ENCODE peak calls at places on chromosomes 2 and 18, in ten cellular contexts. One of them, this sample, is unnamed. For H3K27me3 and H3K9me3, the result is how much of the 10 kb centered on the place peaks cover.

GRCh38 chr2:151029406-151030157 is 232.1 kb downstream of the RBM43 start:
- DNase-seq in sigmoid colon: no peak
- DNase-seq in CD4-positive, CD25-positive, alpha-beta regulatory T cell: no peak
- DNase-seq in heart left ventricle: no peak
- DNase-seq in body of pancreas: no peak
- DNase-seq in neural progenitor cell: no peak
- DNase-seq in stomach: no peak
- DNase-seq in upper lobe of left lung: no peak
- DNase-seq in lower lobe of right lung: no peak
- DNase-seq in RWPE2: no peak
- DNase-seq in this sample: no peak

GRCh38 chr2:61758991-61759390 is 94.9 kb downstream of the FAM161A start:
- DNase-seq in RWPE2: no peak
- DNase-seq in neural progenitor cell: no peak
- DNase-seq in body of pancreas: no peak
- DNase-seq in sigmoid colon: no peak
- DNase-seq in upper lobe of left lung: no peak
- DNase-seq in CD4-positive, CD25-positive, alpha-beta regulatory T cell: no peak
- DNase-seq in stomach: no peak
- DNase-seq in heart left ventricle: no peak
- DNase-seq in lower lobe of right lung: no peak
- DNase-seq in this sample: no peak

GRCh38 chr2:28665041-28665704 is 86.5 kb upstream of the PPP1CB start:
- DNase-seq in lower lobe of right lung: peak
- DNase-seq in stomach: peak
- DNase-seq in RWPE2: no peak
- DNase-seq in sigmoid colon: peak
- DNase-seq in upper lobe of left lung: peak
- DNase-seq in heart left ventricle: peak
- DNase-seq in body of pancreas: peak
- DNase-seq in CD4-positive, CD25-positive, alpha-beta regulatory T cell: no peak
- DNase-seq in neural progenitor cell: peak
- DNase-seq in this sample: no peak

GRCh38 chr2:196131384-196131861 is 40.0 kb downstream of the STK17B start:
- DNase-seq in RWPE2: no peak
- DNase-seq in sigmoid colon: no peak
- DNase-seq in heart left ventricle: peak
- DNase-seq in CD4-positive, CD25-positive, alpha-beta regulatory T cell: peak
- DNase-seq in upper lobe of left lung: no peak
- DNase-seq in lower lobe of right lung: peak
- DNase-seq in body of pancreas: no peak
- DNase-seq in stomach: peak
- DNase-seq in neural progenitor cell: peak
- DNase-seq in this sample: peak

GRCh38 chr18:50401888-50402287 is 27.0 kb downstream of the SKA1 start:
- DNase-seq in sigmoid colon: no peak
- DNase-seq in CD4-positive, CD25-positive, alpha-beta regulatory T cell: no peak
- DNase-seq in body of pancreas: peak
- DNase-seq in stomach: peak
- DNase-seq in heart left ventricle: peak
- DNase-seq in lower lobe of right lung: peak
- DNase-seq in RWPE2: peak
- DNase-seq in neural progenitor cell: peak
- DNase-seq in upper lobe of left lung: peak
- DNase-seq in this sample: no peak

GRCh38 chr2:208350610-208351009 is 56.0 kb upstream of the PTH2R start:
- DNase-seq in upper lobe of left lung: no peak
- DNase-seq in heart left ventricle: no peak
- DNase-seq in body of pancreas: no peak
- DNase-seq in RWPE2: no peak
- DNase-seq in sigmoid colon: no peak
- DNase-seq in lower lobe of right lung: no peak
- DNase-seq in neural progenitor cell: no peak
- DNase-seq in stomach: no peak
- DNase-seq in CD4-positive, CD25-positive, alpha-beta regulatory T cell: no peak
- DNase-seq in this sample: no peak

GRCh38 chr18:51021226-51021965 is 8.6 kb upstream of the SMAD4 start:
- DNase-seq in sigmoid colon: no peak
- DNase-seq in CD4-positive, CD25-positive, alpha-beta regulatory T cell: no peak
- DNase-seq in lower lobe of right lung: no peak
- DNase-seq in RWPE2: no peak
- DNase-seq in neural progenitor cell: no peak
- DNase-seq in body of pancreas: no peak
- DNase-seq in stomach: no peak
- DNase-seq in heart left ventricle: no peak
- DNase-seq in upper lobe of left lung: no peak
- DNase-seq in this sample: no peak

GRCh38 chr2:218322756-218323525 is 30.6 kb upstream of the TMBIM1 start:
- DNase-seq in sigmoid colon: peak
- DNase-seq in body of pancreas: peak
- DNase-seq in neural progenitor cell: peak
- DNase-seq in stomach: peak
- DNase-seq in lower lobe of right lung: peak
- DNase-seq in RWPE2: peak
- DNase-seq in CD4-positive, CD25-positive, alpha-beta regulatory T cell: peak
- DNase-seq in heart left ventricle: peak
- DNase-seq in upper lobe of left lung: peak
- DNase-seq in this sample: peak

GRCh38 chr2:238947920-238948710 is 100.2 kb downstream of the TWIST2 start:
- DNase-seq in body of pancreas: no peak
- DNase-seq in lower lobe of right lung: no peak
- DNase-seq in neural progenitor cell: no peak
- DNase-seq in heart left ventricle: peak
- DNase-seq in stomach: peak
- DNase-seq in upper lobe of left lung: no peak
- DNase-seq in RWPE2: no peak
- DNase-seq in CD4-positive, CD25-positive, alpha-beta regulatory T cell: no peak
- DNase-seq in sigmoid colon: peak
- DNase-seq in this sample: no peak

GRCh38 chr18:5779922-5780321 is 115.4 kb downstream of the TMEM200C start:
- DNase-seq in lower lobe of right lung: no peak
- DNase-seq in sigmoid colon: no peak
- DNase-seq in neural progenitor cell: no peak
- DNase-seq in body of pancreas: no peak
- DNase-seq in upper lobe of left lung: no peak
- DNase-seq in CD4-positive, CD25-positive, alpha-beta regulatory T cell: no peak
- DNase-seq in RWPE2: no peak
- DNase-seq in heart left ventricle: no peak
- DNase-seq in stomach: no peak
- DNase-seq in this sample: no peak

GRCh38 chr2:45329045-45329677 is 281.9 kb downstream of the SRBD1 start:
- DNase-seq in heart left ventricle: no peak
- DNase-seq in RWPE2: no peak
- DNase-seq in CD4-positive, CD25-positive, alpha-beta regulatory T cell: no peak
- DNase-seq in upper lobe of left lung: peak
- DNase-seq in body of pancreas: peak
- DNase-seq in sigmoid colon: no peak
- DNase-seq in stomach: no peak
- DNase-seq in neural progenitor cell: peak
- DNase-seq in lower lobe of right lung: no peak
- DNase-seq in this sample: peak

GRCh38 chr2:108927405-108927804 is 61.6 kb downstream of the EDAR start:
- DNase-seq in CD4-positive, CD25-positive, alpha-beta regulatory T cell: no peak
- DNase-seq in RWPE2: peak
- DNase-seq in body of pancreas: no peak
- DNase-seq in lower lobe of right lung: no peak
- DNase-seq in neural progenitor cell: no peak
- DNase-seq in stomach: no peak
- DNase-seq in sigmoid colon: peak
- DNase-seq in upper lobe of left lung: no peak
- DNase-seq in heart left ventricle: no peak
- DNase-seq in this sample: no peak

GRCh38 chr18:79317718-79318117 is 78.0 kb upstream of the NFATC1 start:
- DNase-seq in RWPE2: no peak
- DNase-seq in neural progenitor cell: no peak
- DNase-seq in body of pancreas: no peak
- DNase-seq in lower lobe of right lung: no peak
- DNase-seq in heart left ventricle: no peak
- DNase-seq in CD4-positive, CD25-positive, alpha-beta regulatory T cell: no peak
- DNase-seq in upper lobe of left lung: no peak
- DNase-seq in sigmoid colon: no peak
- DNase-seq in stomach: no peak
- DNase-seq in this sample: no peak

GRCh38 chr2:177489719-177490301 is 97.2 kb downstream of the AGPS start:
- DNase-seq in lower lobe of right lung: no peak
- DNase-seq in sigmoid colon: no peak
- DNase-seq in RWPE2: no peak
- DNase-seq in stomach: no peak
- DNase-seq in neural progenitor cell: peak
- DNase-seq in CD4-positive, CD25-positive, alpha-beta regulatory T cell: no peak
- DNase-seq in upper lobe of left lung: no peak
- DNase-seq in body of pancreas: no peak
- DNase-seq in heart left ventricle: no peak
- DNase-seq in this sample: peak

GRCh38 chr2:213188971-213189899 is 37.8 kb upstream of the IKZF2 start:
- DNase-seq in CD4-positive, CD25-positive, alpha-beta regulatory T cell: no peak
- DNase-seq in body of pancreas: peak
- DNase-seq in neural progenitor cell: peak
- DNase-seq in lower lobe of right lung: peak
- DNase-seq in heart left ventricle: no peak
- DNase-seq in stomach: no peak
- DNase-seq in RWPE2: no peak
- DNase-seq in upper lobe of left lung: no peak
- DNase-seq in sigmoid colon: no peak
- DNase-seq in this sample: peak

GRCh38 chr18:51013259-51013658 is 16.8 kb upstream of the SMAD4 start:
- DNase-seq in RWPE2: no peak
- DNase-seq in sigmoid colon: no peak
- DNase-seq in neural progenitor cell: no peak
- DNase-seq in body of pancreas: no peak
- DNase-seq in lower lobe of right lung: no peak
- DNase-seq in stomach: no peak
- DNase-seq in upper lobe of left lung: no peak
- DNase-seq in heart left ventricle: no peak
- DNase-seq in CD4-positive, CD25-positive, alpha-beta regulatory T cell: no peak
- DNase-seq in this sample: no peak

DNA sequence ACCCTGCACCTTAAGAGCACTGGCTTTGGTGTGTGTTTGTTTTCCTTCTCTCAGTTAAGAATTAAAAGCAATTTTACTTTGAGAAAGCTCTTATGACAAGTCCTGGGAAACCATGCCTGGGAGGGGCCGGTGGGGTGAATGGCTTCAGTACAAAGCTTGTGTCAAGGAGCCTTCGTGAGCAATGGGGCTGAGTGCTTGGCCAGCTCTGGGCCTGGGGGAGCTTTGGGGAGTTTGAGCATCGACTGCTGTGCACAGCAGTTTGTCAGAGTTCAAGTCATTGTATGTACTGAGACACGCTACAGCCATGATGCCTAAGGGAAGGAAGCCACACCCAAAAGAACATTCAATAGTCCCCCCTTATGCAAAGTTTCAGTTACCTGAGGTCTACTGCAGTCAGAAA is 75.8 kb downstream of the ARHGEF4 start:
- DNase-seq in neural progenitor cell: no peak
- DNase-seq in body of pancreas: no peak
- DNase-seq in RWPE2: no peak
- DNase-seq in sigmoid colon: no peak
- DNase-seq in heart left ventricle: no peak
- DNase-seq in stomach: no peak
- DNase-seq in CD4-positive, CD25-positive, alpha-beta regulatory T cell: no peak
- DNase-seq in upper lobe of left lung: no peak
- DNase-seq in lower lobe of right lung: no peak
- DNase-seq in this sample: no peak
- H3K4me3 ChIP-seq in neural progenitor cell: no peak
- H3K4me3 ChIP-seq in body of pancreas: no peak
- H3K4me3 ChIP-seq in RWPE2: no peak
- H3K4me3 ChIP-seq in sigmoid colon: no peak
- H3K4me3 ChIP-seq in heart left ventricle: no peak
- H3K4me3 ChIP-seq in stomach: no peak
- H3K4me3 ChIP-seq in CD4-positive, CD25-positive, alpha-beta regulatory T cell: no peak
- H3K4me3 ChIP-seq in upper lobe of left lung: no peak
- H3K4me3 ChIP-seq in lower lobe of right lung: no peak
- H3K4me3 ChIP-seq in this sample: no peak

DNA sequence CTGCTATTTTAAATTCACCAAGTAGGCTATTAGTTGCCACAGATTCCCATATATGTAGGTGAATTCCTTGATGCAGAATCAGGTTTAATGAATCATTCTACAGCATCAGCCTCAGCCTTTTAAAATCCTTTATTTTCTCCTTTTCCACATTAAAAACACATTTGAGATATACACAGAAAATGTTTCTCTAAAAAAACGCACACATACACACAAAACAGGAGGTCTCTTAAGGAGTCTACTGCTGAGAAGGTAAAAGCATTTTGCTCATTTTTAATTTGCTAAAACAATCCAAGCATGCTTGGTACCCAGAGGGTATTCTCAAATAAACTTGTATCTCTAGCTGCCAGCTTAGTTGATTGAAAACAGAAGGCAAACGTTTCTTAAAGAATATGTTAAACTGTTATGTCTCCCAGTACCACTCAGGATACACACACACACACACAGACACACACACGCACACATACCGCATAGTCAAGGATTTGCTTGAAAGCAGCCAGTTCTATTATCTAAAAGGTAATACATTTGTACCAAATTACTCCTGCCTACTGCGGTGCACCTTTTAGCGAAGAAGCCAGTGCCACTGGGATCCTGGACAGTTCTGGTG is 106.8 kb upstream of the KCTD1 start:
- DNase-seq in sigmoid colon: no peak
- DNase-seq in stomach: no peak
- DNase-seq in neural progenitor cell: no peak
- DNase-seq in heart left ventricle: no peak
- DNase-seq in upper lobe of left lung: no peak
- DNase-seq in RWPE2: no peak
- DNase-seq in body of pancreas: no peak
- DNase-seq in lower lobe of right lung: no peak
- DNase-seq in CD4-positive, CD25-positive, alpha-beta regulatory T cell: no peak
- DNase-seq in this sample: no peak
- H3K27me3 ChIP-seq in sigmoid colon: under half
- H3K27me3 ChIP-seq in stomach: under half
- H3K27me3 ChIP-seq in neural progenitor cell: half or more
- H3K27me3 ChIP-seq in heart left ventricle: under half
- H3K27me3 ChIP-seq in upper lobe of left lung: under half
- H3K27me3 ChIP-seq in RWPE2: half or more
- H3K27me3 ChIP-seq in body of pancreas: under half
- H3K27me3 ChIP-seq in lower lobe of right lung: under half
- H3K27me3 ChIP-seq in CD4-positive, CD25-positive, alpha-beta regulatory T cell: under half
- H3K27me3 ChIP-seq in this sample: under half

GRCh38 chr2:200373196-200373595 is 66.7 kb downstream of the SPATS2L start:
- DNase-seq in stomach: no peak
- DNase-seq in sigmoid colon: no peak
- DNase-seq in upper lobe of left lung: no peak
- DNase-seq in body of pancreas: no peak
- DNase-seq in RWPE2: no peak
- DNase-seq in neural progenitor cell: no peak
- DNase-seq in CD4-positive, CD25-positive, alpha-beta regulatory T cell: no peak
- DNase-seq in heart left ventricle: no peak
- DNase-seq in lower lobe of right lung: no peak
- DNase-seq in this sample: no peak
- H3K9me3 ChIP-seq in stomach: under half
- H3K9me3 ChIP-seq in sigmoid colon: under half
- H3K9me3 ChIP-seq in upper lobe of left lung: under half
- H3K9me3 ChIP-seq in body of pancreas: under half
- H3K9me3 ChIP-seq in RWPE2: under half
- H3K9me3 ChIP-seq in neural progenitor cell: under half
- H3K9me3 ChIP-seq in CD4-positive, CD25-positive, alpha-beta regulatory T cell: under half
- H3K9me3 ChIP-seq in heart left ventricle: under half
- H3K9me3 ChIP-seq in lower lobe of right lung: under half
- H3K9me3 ChIP-seq in this sample: under half

GRCh38 chr2:152097291-152098032 is 1.4 kb downstream of the CACNB4 start:
- DNase-seq in lower lobe of right lung: no peak
- DNase-seq in neural progenitor cell: peak
- DNase-seq in RWPE2: no peak
- DNase-seq in heart left ventricle: no peak
- DNase-seq in stomach: no peak
- DNase-seq in upper lobe of left lung: no peak
- DNase-seq in sigmoid colon: no peak
- DNase-seq in CD4-positive, CD25-positive, alpha-beta regulatory T cell: no peak
- DNase-seq in body of pancreas: peak
- DNase-seq in this sample: peak
- H3K4me3 ChIP-seq in lower lobe of right lung: peak
- H3K4me3 ChIP-seq in neural progenitor cell: peak
- H3K4me3 ChIP-seq in RWPE2: peak
- H3K4me3 ChIP-seq in heart left ventricle: peak
- H3K4me3 ChIP-seq in stomach: peak
- H3K4me3 ChIP-seq in upper lobe of left lung: peak
- H3K4me3 ChIP-seq in sigmoid colon: peak
- H3K4me3 ChIP-seq in CD4-positive, CD25-positive, alpha-beta regulatory T cell: peak
- H3K4me3 ChIP-seq in body of pancreas: peak
- H3K4me3 ChIP-seq in this sample: peak